ENCODE peak calls at places on chromosomes 7 and 10, in four cellular contexts. One of them, this sample, is unnamed.

GRCh38 chr7:104982308-104982755 is 31.7 kb upstream of the KMT2E start:
- DNase-seq in stomach: no peak
- DNase-seq in BJ: no peak
- DNase-seq in spleen: no peak
- DNase-seq in this sample: no peak

GRCh38 chr10:8137726-8138125 is 83.2 kb downstream of the GATA3 start:
- DNase-seq in stomach: no peak
- DNase-seq in BJ: no peak
- DNase-seq in spleen: no peak
- DNase-seq in this sample: no peak

GRCh38 chr7:50791363-50791762 is 8.7 kb upstream of the GRB10 start:
- DNase-seq in stomach: no peak
- DNase-seq in BJ: no peak
- DNase-seq in spleen: no peak
- DNase-seq in this sample: no peak

GRCh38 chr10:128095023-128095752 is 31.0 kb downstream of the MKI67 start:
- DNase-seq in stomach: no peak
- DNase-seq in BJ: no peak
- DNase-seq in spleen: no peak
- DNase-seq in this sample: no peak

GRCh38 chr10:68900427-68901105 is 549 bp upstream of the DDX50 start:
- DNase-seq in stomach: no peak
- DNase-seq in BJ: peak; percentile 32
- DNase-seq in spleen: peak; percentile 94
- DNase-seq in this sample: no peak

GRCh38 chr7:88218836-88219605 is 817 bp downstream of the SRI start:
- DNase-seq in stomach: peak; percentile 60
- DNase-seq in BJ: no peak
- DNase-seq in spleen: peak; percentile 87
- DNase-seq in this sample: peak; percentile 46

GRCh38 chr7:157690833-157691382 is 354.1 kb downstream of the DNAJB6 start:
- DNase-seq in stomach: peak; percentile 48
- DNase-seq in BJ: peak; percentile 19
- DNase-seq in spleen: peak; percentile 59
- DNase-seq in this sample: peak; percentile 34

GRCh38 chr7:157831143-157831900 is 494.5 kb downstream of the DNAJB6 start:
- DNase-seq in stomach: no peak
- DNase-seq in BJ: no peak
- DNase-seq in spleen: peak; percentile 59
- DNase-seq in this sample: no peak

GRCh38 chr7:132499065-132499464 is 77.2 kb downstream of the PLXNA4 start:
- DNase-seq in stomach: no peak
- DNase-seq in BJ: no peak
- DNase-seq in spleen: peak; percentile 31
- DNase-seq in this sample: no peak

GRCh38 chr7:132500727-132501410 is 75.4 kb downstream of the PLXNA4 start:
- DNase-seq in stomach: peak; percentile 80
- DNase-seq in BJ: no peak
- DNase-seq in spleen: peak; percentile 55
- DNase-seq in this sample: no peak

GRCh38 chr7:132497098-132497497 is 79.2 kb downstream of the PLXNA4 start:
- DNase-seq in stomach: no peak
- DNase-seq in BJ: no peak
- DNase-seq in spleen: no peak
- DNase-seq in this sample: no peak

GRCh38 chr7:132495931-132496330 is 80.3 kb downstream of the PLXNA4 start:
- DNase-seq in stomach: no peak
- DNase-seq in BJ: no peak
- DNase-seq in spleen: peak; percentile 59
- DNase-seq in this sample: no peak

GRCh38 chr7:132498319-132498718 is 78.0 kb downstream of the PLXNA4 start:
- DNase-seq in stomach: no peak
- DNase-seq in BJ: no peak
- DNase-seq in spleen: no peak
- DNase-seq in this sample: no peak
- TF ChIP-seq CTCF in stomach: no peak
- TF ChIP-seq CTCF in BJ: no peak
- TF ChIP-seq CTCF in spleen: no peak
- TF ChIP-seq CTCF in this sample: no peak

DNA sequence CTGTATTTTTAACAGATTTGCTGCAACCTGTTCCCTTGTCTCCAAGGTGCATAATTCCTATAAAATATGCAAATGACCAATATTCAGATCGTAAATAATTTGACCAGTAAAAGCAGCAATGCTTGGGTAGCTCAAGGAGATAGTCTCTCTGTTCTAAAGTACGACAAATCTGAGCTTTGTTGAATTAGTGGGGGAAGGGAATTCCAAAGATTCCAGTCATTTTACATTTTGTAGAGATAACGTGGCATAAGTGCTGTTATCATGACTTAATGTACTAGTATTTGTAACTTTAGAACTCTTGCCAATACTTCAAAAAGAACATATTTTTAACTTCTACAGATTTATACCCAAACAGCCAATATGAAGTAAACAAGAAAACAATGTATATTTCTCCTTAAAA is 46.3 kb upstream of the RSBN1L start:
- DNase-seq in stomach: no peak
- DNase-seq in BJ: no peak
- DNase-seq in spleen: no peak
- DNase-seq in this sample: no peak
- TF ChIP-seq CTCF in stomach: no peak
- TF ChIP-seq CTCF in BJ: no peak
- TF ChIP-seq CTCF in spleen: no peak
- TF ChIP-seq CTCF in this sample: no peak

GRCh38 chr7:116167177-116167576 is 43.2 kb upstream of the TES start:
- DNase-seq in stomach: no peak
- DNase-seq in BJ: no peak
- DNase-seq in spleen: no peak
- DNase-seq in this sample: no peak
- TF ChIP-seq CTCF in stomach: no peak
- TF ChIP-seq CTCF in BJ: no peak
- TF ChIP-seq CTCF in spleen: no peak
- TF ChIP-seq CTCF in this sample: no peak

GRCh38 chr10:34018129-34018528 is 683.7 kb upstream of the NRP1 start:
- DNase-seq in stomach: no peak
- DNase-seq in BJ: no peak
- DNase-seq in spleen: no peak
- DNase-seq in this sample: peak; percentile 10

GRCh38 chr10:34018811-34019210 is 684.3 kb upstream of the NRP1 start:
- DNase-seq in stomach: no peak
- DNase-seq in BJ: no peak
- DNase-seq in spleen: no peak
- DNase-seq in this sample: no peak

GRCh38 chr10:34015700-34016099 is 681.2 kb upstream of the NRP1 start:
- DNase-seq in stomach: no peak
- DNase-seq in BJ: no peak
- DNase-seq in spleen: no peak
- DNase-seq in this sample: no peak

GRCh38 chr10:34016541-34016940 is 682.1 kb upstream of the NRP1 start:
- DNase-seq in stomach: no peak
- DNase-seq in BJ: no peak
- DNase-seq in spleen: no peak
- DNase-seq in this sample: no peak

DNA sequence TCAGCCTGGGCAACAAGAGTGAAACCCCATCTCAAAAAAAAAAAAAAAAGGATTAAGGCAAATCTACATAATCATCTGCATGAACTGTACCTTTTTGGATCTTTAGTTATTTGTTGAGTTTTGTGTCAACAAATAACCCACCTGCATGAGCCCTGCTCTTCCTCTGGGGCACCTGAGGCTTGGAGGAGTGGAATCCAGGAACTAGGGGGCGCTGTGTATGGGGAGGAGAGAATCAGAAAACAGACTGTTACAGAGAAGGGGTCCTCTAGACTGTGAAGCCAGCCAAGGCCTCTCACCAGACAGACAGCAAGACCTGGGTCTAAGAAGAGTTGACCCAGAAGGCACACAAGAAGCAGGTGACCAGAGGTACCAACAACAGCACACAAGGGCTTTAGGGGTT is 682.8 kb upstream of the NRP1 start:
- DNase-seq in stomach: no peak
- DNase-seq in BJ: no peak
- DNase-seq in spleen: no peak
- DNase-seq in this sample: no peak
- TF ChIP-seq CTCF in stomach: no peak
- TF ChIP-seq CTCF in BJ: no peak
- TF ChIP-seq CTCF in spleen: no peak
- TF ChIP-seq CTCF in this sample: no peak

DNA sequence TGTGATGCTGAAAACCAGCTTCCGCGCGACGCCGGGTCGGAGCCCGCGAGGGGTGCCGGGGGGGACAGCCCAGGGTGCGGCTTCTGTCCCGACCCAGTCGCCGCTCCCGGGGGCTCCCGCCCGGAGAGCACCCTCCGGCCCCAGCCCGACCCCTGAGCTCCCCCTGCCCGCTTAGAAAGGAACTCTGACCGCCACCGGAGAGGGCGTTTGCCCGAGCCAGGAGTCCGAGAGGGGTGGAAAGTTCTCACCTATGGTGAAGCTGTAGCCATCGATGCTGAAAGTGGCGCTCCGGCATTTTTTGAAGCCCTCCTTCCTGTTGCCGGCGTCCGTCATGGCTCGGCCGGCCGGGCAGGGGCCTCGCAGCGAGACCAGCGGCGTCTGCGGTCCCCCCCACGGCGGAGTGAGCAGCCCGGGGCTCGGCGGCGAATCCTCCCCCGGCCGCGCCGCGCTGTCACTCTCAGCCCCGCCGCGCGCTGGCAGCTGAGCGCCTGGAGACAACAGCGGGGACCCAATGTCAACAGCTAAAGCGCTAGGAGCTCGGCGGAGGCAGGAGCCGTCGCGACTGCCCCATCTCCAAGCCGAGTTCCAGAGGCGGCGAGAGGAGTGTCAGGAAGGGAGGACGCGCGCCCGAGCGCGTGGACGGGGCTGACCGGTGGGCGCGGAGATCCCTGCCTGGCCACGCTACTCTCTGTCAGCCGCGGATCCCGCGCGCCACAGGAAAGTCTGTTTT is 191.6 kb downstream of the LSM5 start:
- DNase-seq in stomach: no peak
- DNase-seq in BJ: no peak
- DNase-seq in spleen: no peak
- DNase-seq in this sample: no peak
- TF ChIP-seq CTCF in stomach: no peak
- TF ChIP-seq CTCF in BJ: no peak
- TF ChIP-seq CTCF in spleen: no peak
- TF ChIP-seq CTCF in this sample: no peak

This sample was measured in Calu3.